ENCODE peak calls at places on chromosomes 13 and 19, in four cellular contexts. E is SW480, L is MV-4-11, K is PC-3. H is an unnamed sample.

GRCh38 chr13:74104661-74105275 is 29.4 kb downstream of the KLF12 start:
- DNase-seq in E (no peak), L (no peak), K (no peak), H (no peak)

GRCh38 chr19:48152552-48152951 is 17.6 kb downstream of the LIG1 start:
- DNase-seq in E (peak), L (peak), K (peak), H (peak)

GRCh38 chr19:42281175-42282035 is 12.4 kb downstream of the CIC start:
- DNase-seq in E (peak), L (peak), K (no peak), H (peak)

GRCh38 chr19:1172353-1173159 is 1.5 kb downstream of the SBNO2 start:
- DNase-seq in E (peak), L (no peak), K (peak), H (peak)

GRCh38 chr19:49109051-49109450 is 5.1 kb upstream of the LIN7B start:
- DNase-seq in E (no peak), L (no peak), K (no peak), H (no peak)

GRCh38 chr13:61040180-61040579 is 375.5 kb downstream of the PCDH20 start:
- DNase-seq in E (peak), L (no peak), K (no peak), H (no peak)

GRCh38 chr19:49421039-49421877 is 2.0 kb downstream of the PTH2 start:
- DNase-seq in E (peak), L (peak), K (peak), H (peak)

GRCh38 chr13:74287672-74288169 is 153.5 kb upstream of the KLF12 start:
- DNase-seq in E (peak), L (peak), K (peak), H (peak)

GRCh38 chr13:71618154-71618553 is 248.8 kb downstream of the DACH1 start:
- DNase-seq in E (no peak), L (no peak), K (no peak), H (no peak)

GRCh38 chr19:10068205-10068604 is 17.9 kb upstream of the SHFL start:
- DNase-seq in E (no peak), L (peak), K (no peak), H (peak)

H was measured in KBM-7.